ENCODE peak calls at places on chromosomes 2 and 18, in eight cellular contexts. Z, Y, H, V, M, B, Q and J are unnamed samples.

GRCh38 chr2:8682719-8683667 is 1.1 kb downstream of the ID2 start:
- DNase-seq in Z (no peak), Y (peak), H (peak), V (no peak), M (no peak), B (no peak), Q (no peak), J (no peak)

GRCh38 chr2:151922845-151923666 is 94.8 kb upstream of the ARL5A start:
- DNase-seq in Z (no peak), Y (peak), H (no peak), V (no peak), M (no peak), B (no peak), Q (no peak), J (peak)

GRCh38 chr18:24734058-24734457 is 273.6 kb downstream of the HRH4 start:
- DNase-seq in Z (peak), Y (peak), H (no peak), V (peak), M (no peak), B (no peak), Q (no peak), J (no peak)

GRCh38 chr18:7177131-7177744 is 53.7 kb upstream of the LRRC30 start:
- DNase-seq in Z (peak), Y (peak), H (no peak), V (peak), M (no peak), B (no peak), Q (peak), J (peak)

GRCh38 chr18:11991021-11991770 is 9.9 kb downstream of the IMPA2 start:
- DNase-seq in Z (no peak), Y (no peak), H (no peak), V (no peak), M (no peak), B (no peak), Q (no peak), J (no peak)

GRCh38 chr18:52670903-52671302 is 330.9 kb downstream of the DCC start:
- DNase-seq in Z (no peak), Y (no peak), H (no peak), V (peak), M (no peak), B (no peak), Q (peak), J (no peak)

GRCh38 chr2:193463016-193463415 is 1268.3 kb upstream of the TMEFF2 start:
- DNase-seq in Z (no peak), Y (no peak), H (no peak), V (no peak), M (no peak), B (no peak), Q (peak), J (no peak)

GRCh38 chr2:126995652-126996377 is 97.1 kb downstream of the TEX51 start:
- DNase-seq in Z (no peak), Y (no peak), H (no peak), V (no peak), M (no peak), B (no peak), Q (no peak), J (no peak)

GRCh38 chr18:8493141-8493540 is 116.1 kb upstream of the RAB12 start:
- DNase-seq in Z (no peak), Y (no peak), H (no peak), V (no peak), M (no peak), B (no peak), Q (no peak), J (no peak)

GRCh38 chr2:113925884-113926283 is 36.0 kb downstream of the ACTR3 start:
- DNase-seq in Z (no peak), Y (no peak), H (no peak), V (no peak), M (no peak), B (no peak), Q (no peak), J (no peak)

GRCh38 chr2:8064608-8065007 is 617.2 kb upstream of the ID2 start:
- DNase-seq in Z (no peak), Y (no peak), H (no peak), V (no peak), M (no peak), B (no peak), Q (no peak), J (no peak)

GRCh38 chr2:54456526-54457325 is 599 bp downstream of the SPTBN1 start:
- DNase-seq in Z (peak), Y (no peak), H (no peak), V (peak), M (peak), B (no peak), Q (no peak), J (peak)

GRCh38 chr2:44120428-44120827 is 48.2 kb upstream of the PPM1B start:
- DNase-seq in Z (no peak), Y (no peak), H (no peak), V (no peak), M (no peak), B (no peak), Q (peak), J (no peak)

GRCh38 chr18:41395695-41396094 is 559.3 kb upstream of the PIK3C3 start:
- DNase-seq in Z (no peak), Y (no peak), H (no peak), V (no peak), M (no peak), B (no peak), Q (no peak), J (no peak)

GRCh38 chr2:127095784-127096183 is 11.2 kb downstream of the BIN1 start:
- DNase-seq in Z (no peak), Y (no peak), H (no peak), V (no peak), M (no peak), B (no peak), Q (no peak), J (no peak)

GRCh38 chr2:76310894-76311293 is 600.2 kb upstream of the GCFC2 start:
- DNase-seq in Z (no peak), Y (no peak), H (no peak), V (no peak), M (no peak), B (no peak), Q (no peak), J (no peak)

GRCh38 chr2:2057125-2057721 is 273.9 kb downstream of the MYT1L start:
- DNase-seq in Z (peak), Y (peak), H (peak), V (no peak), M (no peak), B (no peak), Q (no peak), J (peak)

GRCh38 chr2:20282916-20283592 is 58.1 kb upstream of the SDC1 start:
- DNase-seq in Z (no peak), Y (peak), H (no peak), V (no peak), M (peak), B (no peak), Q (no peak), J (peak)

GRCh38 chr2:169046440-169047151 is 15.5 kb upstream of the ABCB11 start:
- DNase-seq in Z (no peak), Y (peak), H (no peak), V (no peak), M (no peak), B (no peak), Q (no peak), J (no peak)

GRCh38 chr2:69934614-69934908 is 19.7 kb downstream of the MXD1 start:
- DNase-seq in Z (no peak), Y (no peak), H (no peak), V (no peak), M (no peak), B (no peak), Q (no peak), J (no peak)

GRCh38 chr2:189633392-189633811 is 27.9 kb upstream of the ASNSD1 start:
- DNase-seq in Z (no peak), Y (no peak), H (no peak), V (no peak), M (no peak), B (no peak), Q (no peak), J (peak)

GRCh38 chr18:29307231-29307630 is 1130.3 kb upstream of the CDH2 start:
- DNase-seq in Z (no peak), Y (no peak), H (no peak), V (no peak), M (no peak), B (no peak), Q (no peak), J (no peak)